ENCODE peak calls at places on chromosomes 4 and X, in seven cellular contexts. I is AG20443, G is IMR-90, X is progenitor cell of endocrine pancreas, N is NCI-H524 treated with DMSO at 0.1 percent for 48 hours, B is BE2C, Z is dermis blood vessel endothelial cell. O is an unnamed sample.

GRCh38 chrX:9562851-9563250 is 98.0 kb downstream of the TBL1X start:
- DNase-seq in G (peak; percentile 89), I (peak; percentile 76), N (no peak), Z (no peak), B (no peak), X (no peak), O (no peak)

GRCh38 chr4:184475096-184475461 is 729 bp upstream of the IRF2 start:
- DNase-seq in X (no peak), N (no peak), Z (peak; percentile 54), I (peak; percentile 70), B (peak; percentile 18), G (peak; percentile 35), O (peak; percentile 54)

GRCh38 chr4:1080961-1081688 is 32.2 kb downstream of the RNF212 start:
- DNase-seq in N (no peak), I (no peak), B (peak; percentile 24), G (peak; percentile 71), Z (no peak), X (no peak), O (no peak)

GRCh38 chr4:138555584-138555983 is 313.4 kb upstream of the SLC7A11 start:
- DNase-seq in G (no peak), N (no peak), X (no peak), I (no peak), B (peak; percentile 44), Z (peak; percentile 28), O (peak; percentile 50)

GRCh38 chrX:3712870-3713224 is 602 bp downstream of the PRKX start:
- DNase-seq in B (no peak), N (no peak), Z (no peak), X (no peak), G (no peak), I (no peak), O (no peak)

GRCh38 chr4:138645289-138645688 is 370.3 kb upstream of the NOCT start:
- DNase-seq in B (no peak), N (no peak), I (peak; percentile 26), G (no peak), Z (no peak), X (no peak), O (no peak)

GRCh38 chr4:96162631-96163030 is 322.7 kb downstream of the PDHA2 start:
- DNase-seq in G (no peak), B (no peak), X (no peak), I (no peak), Z (no peak), N (no peak), O (no peak)

GRCh38 chrX:27998666-27999065 is 17.4 kb upstream of the DCAF8L1 start:
- DNase-seq in Z (no peak), G (no peak), B (no peak), N (no peak), X (no peak), I (no peak), O (no peak)

GRCh38 chr4:53987761-53988171 is 76.6 kb downstream of the CHIC2 start:
- DNase-seq in X (no peak), I (peak; percentile 59), N (no peak), Z (peak; percentile 37), G (peak; percentile 81), B (no peak), O (no peak)

GRCh38 chr4:181757921-181758320 is 485.3 kb upstream of the TENM3 start:
- DNase-seq in G (no peak), X (no peak), N (no peak), I (no peak), B (no peak), Z (no peak), O (no peak)

GRCh38 chrX:69178592-69178991 is 13.3 kb upstream of the PJA1 start:
- DNase-seq in X (no peak), N (no peak), B (no peak), I (no peak), G (no peak), Z (no peak), O (no peak)

O was measured in DMS53.